ENCODE peak calls at places on chromosomes 7 and 10, in four cellular contexts. P is H1, T is HepG2, Y is GM12878. U is an unnamed sample.

GRCh38 chr10:119401671-119402395 is 140.7 kb downstream of the RGS10 start:
- DNase-seq in P (no peak), T (peak), Y (no peak), U (no peak)

GRCh38 chr7:96414931-96415292 is 93.0 kb upstream of the SLC25A13 start:
- DNase-seq in P (peak), T (peak), Y (peak), U (peak)

GRCh38 chr10:5575482-5576153 is 50.9 kb downstream of the CALML3 start:
- DNase-seq in P (no peak), T (no peak), Y (no peak), U (no peak)

GRCh38 chr7:79506481-79506880 is 53.0 kb upstream of the MAGI2 start:
- DNase-seq in P (no peak), T (peak), Y (no peak), U (no peak)

GRCh38 chr10:63766766-63767505 is 245.7 kb downstream of the REEP3 start:
- DNase-seq in P (no peak), T (peak), Y (no peak), U (no peak)

GRCh38 chr7:23590529-23590928 is 6.7 kb upstream of the CCDC126 start:
- DNase-seq in P (no peak), T (no peak), Y (no peak), U (no peak)

GRCh38 chr7:154631162-154631561 is 371.8 kb downstream of the PAXIP1 start:
- DNase-seq in P (no peak), T (no peak), Y (no peak), U (no peak)

GRCh38 chr10:117134084-117135025 is 3.7 kb downstream of the VAX1 start:
- DNase-seq in P (peak), T (no peak), Y (no peak), U (no peak)

GRCh38 chr7:1567082-1567771 is 2.6 kb downstream of the PSMG3 start:
- DNase-seq in P (no peak), T (no peak), Y (no peak), U (no peak)

GRCh38 chr7:130927564-130927963 is 193.6 kb upstream of the KLF14 start:
- DNase-seq in P (no peak), T (no peak), Y (no peak), U (no peak)

GRCh38 chr7:132793474-132793873 is 217.2 kb upstream of the PLXNA4 start:
- DNase-seq in P (no peak), T (no peak), Y (no peak), U (no peak)

GRCh38 chr7:22578048-22578770 is 78.2 kb upstream of the STEAP1B start:
- DNase-seq in P (no peak), T (no peak), Y (no peak), U (no peak)

GRCh38 chr7:22571776-22572175 is 71.8 kb upstream of the STEAP1B start:
- DNase-seq in P (no peak), T (no peak), Y (no peak), U (no peak)

GRCh38 chr7:145978769-145979168 is 137.8 kb upstream of the CNTNAP2 start:
- DNase-seq in P (no peak), T (no peak), Y (no peak), U (no peak)

GRCh38 chr7:144780071-144780608 is 55.7 kb downstream of the TPK1 start:
- DNase-seq in P (no peak), T (no peak), Y (no peak), U (no peak)

GRCh38 chr7:137169282-137169698 is 174.2 kb downstream of the PTN start:
- DNase-seq in P (peak), T (peak), Y (no peak), U (peak)

GRCh38 chr10:23419201-23419600 is 19.7 kb upstream of the OTUD1 start:
- DNase-seq in P (no peak), T (no peak), Y (no peak), U (no peak)

GRCh38 chr7:135666156-135666555 is 3.8 kb downstream of the STMP1 start:
- DNase-seq in P (no peak), T (peak), Y (no peak), U (no peak)

GRCh38 chr7:95859434-95859833 is 87.1 kb downstream of the DYNC1I1 start:
- DNase-seq in P (no peak), T (no peak), Y (no peak), U (no peak)

GRCh38 chr10:93376372-93377296 is 105.5 kb downstream of the MYOF start:
- DNase-seq in P (no peak), T (peak), Y (peak), U (peak)

GRCh38 chr7:73839743-73840714 is 2.3 kb downstream of the METTL27 start:
- DNase-seq in P (no peak), T (no peak), Y (no peak), U (no peak)

DNA sequence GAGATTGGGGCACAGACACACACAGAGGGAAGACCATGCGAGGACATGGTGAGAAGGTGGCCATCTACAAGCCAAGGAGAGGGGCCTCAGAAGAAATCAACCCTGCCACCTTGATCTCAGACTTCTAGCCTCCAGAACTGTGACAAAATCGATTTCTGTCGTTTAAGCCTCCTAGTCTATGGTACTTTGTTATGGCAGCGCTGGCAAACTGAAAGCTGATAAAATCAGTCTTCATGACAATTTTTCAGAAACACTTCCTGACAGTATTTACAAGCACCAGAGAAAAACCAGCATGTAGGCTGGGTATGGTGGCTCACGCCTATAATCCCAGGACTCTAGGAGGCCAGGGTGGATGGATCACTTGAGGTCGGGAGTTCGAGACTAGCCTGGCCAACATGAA is 4.2 kb downstream of the PARP12 start:
- DNase-seq in P (no peak), T (no peak), Y (no peak), U (no peak)
- TF ChIP-seq SP1 in P (no peak), T (no peak), Y (no peak), U (no peak)

GRCh38 chr7:66668677-66669076 is 40.0 kb downstream of the KCTD7 start:
- DNase-seq in P (no peak), T (no peak), Y (no peak), U (no peak)

GRCh38 chr7:66667023-66667728 is 38.5 kb downstream of the KCTD7 start:
- DNase-seq in P (no peak), T (no peak), Y (no peak), U (no peak)

GRCh38 chr7:66668112-66668511 is 39.4 kb downstream of the KCTD7 start:
- DNase-seq in P (no peak), T (no peak), Y (no peak), U (no peak)

GRCh38 chr7:66671034-66671433 is 42.4 kb downstream of the KCTD7 start:
- DNase-seq in P (no peak), T (no peak), Y (no peak), U (no peak)

DNA sequence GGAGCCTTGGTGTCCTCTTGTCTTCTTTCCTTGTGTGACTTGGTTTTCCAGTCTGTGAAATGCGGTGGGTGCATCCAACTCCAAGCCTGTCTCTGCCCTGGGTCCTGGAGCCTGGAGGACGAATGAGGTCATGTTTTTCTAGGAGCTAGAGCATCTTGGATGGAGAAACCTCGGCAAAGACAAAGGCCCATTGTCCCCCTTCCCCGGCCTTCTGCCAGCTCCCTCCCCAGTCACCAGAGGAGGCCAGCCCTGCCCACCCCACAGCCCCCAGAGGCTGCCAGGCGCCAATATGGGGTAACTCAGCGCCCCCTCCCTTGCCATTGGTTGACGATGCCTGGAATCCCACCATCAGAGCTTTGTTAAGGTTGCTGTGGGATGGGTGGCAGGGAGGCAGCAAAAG is 40.4 kb downstream of the KCTD7 start:
- DNase-seq in P (no peak), T (peak), Y (no peak), U (no peak)
- TF ChIP-seq SUZ12 in P (no peak), T (no peak), Y (no peak), U (no peak)

GRCh38 chr7:50449881-50450690 is at the start of gene FIGNL1:
- DNase-seq in P (peak), T (peak), Y (peak), U (peak)
- TF ChIP-seq SP1 in P (no peak), T (no peak), Y (no peak), U (no peak)

DNA sequence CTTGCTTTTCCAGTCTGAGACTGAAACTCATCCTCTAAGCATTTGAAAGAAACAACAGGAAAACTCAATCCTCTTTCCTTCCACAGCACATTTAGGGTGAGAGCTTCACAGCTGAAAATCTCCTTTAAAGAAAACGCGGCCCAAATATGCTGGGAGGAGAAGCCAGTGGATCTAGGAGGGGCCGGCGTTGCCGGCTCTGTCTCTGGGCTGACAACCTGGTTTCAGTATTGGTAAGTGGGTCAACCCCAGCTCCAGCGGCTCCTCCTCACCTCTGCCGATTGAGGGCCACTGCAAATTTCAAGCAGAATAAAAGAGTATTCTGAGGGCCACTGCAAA is 75.3 kb upstream of the CPXM2 start:
- DNase-seq in P (peak), T (no peak), Y (no peak), U (no peak)
- TF ChIP-seq SUZ12 in P (no peak), T (no peak), Y (no peak), U (no peak)

DNA sequence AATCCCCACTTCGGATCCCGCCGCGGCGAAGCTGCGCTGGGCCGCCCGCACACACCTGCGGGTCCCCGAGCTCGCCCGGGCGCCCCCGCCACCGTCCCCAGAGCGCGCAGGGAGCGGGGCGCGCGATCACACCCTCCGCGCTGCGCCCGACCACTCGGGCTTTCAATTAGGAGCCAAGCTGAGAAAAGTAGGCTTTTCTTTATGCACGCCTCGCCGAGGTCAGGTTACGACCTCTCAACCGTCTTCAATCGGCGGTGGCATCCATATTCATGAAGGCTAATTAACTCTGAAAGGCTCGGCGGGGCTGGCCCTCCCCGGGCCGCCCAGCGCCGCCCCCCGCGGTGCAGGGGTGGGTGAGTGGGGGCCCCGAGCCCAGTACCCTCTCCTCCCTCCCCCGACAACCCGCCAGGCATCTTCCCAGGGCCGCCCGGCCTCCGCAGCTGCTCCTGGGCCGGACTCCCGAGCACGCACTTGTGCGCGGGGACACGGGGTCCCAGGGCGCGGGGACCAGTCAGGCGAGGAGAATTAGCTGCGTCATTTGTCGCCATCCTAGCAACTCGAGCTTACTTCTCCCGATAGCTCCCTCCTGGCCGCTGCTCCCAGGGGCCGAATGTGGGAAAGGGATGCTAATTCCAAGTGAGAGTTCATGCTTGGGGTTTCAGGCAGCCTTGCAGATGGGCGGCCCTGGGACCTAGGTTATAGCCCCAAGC is 155.5 kb upstream of the LYZL2 start:
- DNase-seq in P (peak), T (no peak), Y (no peak), U (peak)
- TF ChIP-seq SP1 in P (peak), T (no peak), Y (no peak), U (no peak)

GRCh38 chr7:5780801-5781496 is 514 bp downstream of the RNF216 start:
- DNase-seq in P (peak), T (no peak), Y (no peak), U (no peak)
- TF ChIP-seq SUZ12 in P (no peak), T (no peak), Y (no peak), U (no peak)

GRCh38 chr7:129074361-129074871 is 19.5 kb upstream of the TNPO3 start:
- DNase-seq in P (no peak), T (no peak), Y (no peak), U (no peak)
- TF ChIP-seq SP1 in P (no peak), T (no peak), Y (no peak), U (no peak)

GRCh38 chr10:69958232-69958902 is 94.3 kb upstream of the MACROH2A2 start:
- DNase-seq in P (no peak), T (peak), Y (no peak), U (peak)
- TF ChIP-seq SUZ12 in P (no peak), T (no peak), Y (no peak), U (no peak)

U was measured in HEK293T.